ENCODE peak calls at places on chromosomes 7 and 10, in eight cellular contexts. One of them, this sample, is unnamed.

GRCh38 chr10:17961551-17962422 is 10.1 kb downstream of the SLC39A12 start:
- DNase-seq in transverse colon: no peak
- DNase-seq in suprapubic skin: no peak
- DNase-seq in tibial nerve: no peak
- DNase-seq in stomach: no peak
- DNase-seq in HepG2: no peak
- DNase-seq in esophagus muscularis mucosa: no peak
- DNase-seq in A549: no peak
- DNase-seq in this sample: no peak

GRCh38 chr7:12728192-12728538 is 40.7 kb downstream of the ARL4A start:
- DNase-seq in transverse colon: no peak
- DNase-seq in suprapubic skin: no peak
- DNase-seq in tibial nerve: no peak
- DNase-seq in stomach: no peak
- DNase-seq in HepG2: no peak
- DNase-seq in esophagus muscularis mucosa: no peak
- DNase-seq in A549: no peak
- DNase-seq in this sample: no peak

GRCh38 chr7:131786204-131786603 is 229.8 kb upstream of the PODXL start:
- DNase-seq in transverse colon: no peak
- DNase-seq in suprapubic skin: no peak
- DNase-seq in tibial nerve: no peak
- DNase-seq in stomach: no peak
- DNase-seq in HepG2: no peak
- DNase-seq in esophagus muscularis mucosa: no peak
- DNase-seq in A549: no peak
- DNase-seq in this sample: no peak

GRCh38 chr10:16717617-16718395 is 99.4 kb downstream of the RSU1 start:
- DNase-seq in transverse colon: no peak
- DNase-seq in suprapubic skin: no peak
- DNase-seq in tibial nerve: no peak
- DNase-seq in stomach: no peak
- DNase-seq in HepG2: no peak
- DNase-seq in esophagus muscularis mucosa: no peak
- DNase-seq in A549: no peak
- DNase-seq in this sample: no peak

GRCh38 chr7:156461881-156462665 is 178.5 kb upstream of the RNF32 start:
- DNase-seq in transverse colon: peak
- DNase-seq in suprapubic skin: no peak
- DNase-seq in tibial nerve: no peak
- DNase-seq in stomach: peak
- DNase-seq in HepG2: no peak
- DNase-seq in esophagus muscularis mucosa: no peak
- DNase-seq in A549: no peak
- DNase-seq in this sample: no peak

GRCh38 chr7:26508917-26509316 is 217.3 kb downstream of the SNX10 start:
- DNase-seq in transverse colon: no peak
- DNase-seq in suprapubic skin: no peak
- DNase-seq in tibial nerve: no peak
- DNase-seq in stomach: no peak
- DNase-seq in HepG2: no peak
- DNase-seq in esophagus muscularis mucosa: no peak
- DNase-seq in A549: no peak
- DNase-seq in this sample: no peak

GRCh38 chr10:100827819-100828743 is 82.7 kb downstream of the PAX2 start:
- DNase-seq in transverse colon: peak
- DNase-seq in suprapubic skin: no peak
- DNase-seq in tibial nerve: no peak
- DNase-seq in stomach: peak
- DNase-seq in HepG2: no peak
- DNase-seq in esophagus muscularis mucosa: no peak
- DNase-seq in A549: peak
- DNase-seq in this sample: peak

GRCh38 chr7:40640566-40640965 is 505.8 kb downstream of the SUGCT start:
- DNase-seq in transverse colon: no peak
- DNase-seq in suprapubic skin: no peak
- DNase-seq in tibial nerve: no peak
- DNase-seq in stomach: no peak
- DNase-seq in HepG2: no peak
- DNase-seq in esophagus muscularis mucosa: no peak
- DNase-seq in A549: no peak
- DNase-seq in this sample: no peak

GRCh38 chr10:68604441-68604840 is 44.3 kb downstream of the TET1 start:
- DNase-seq in transverse colon: no peak
- DNase-seq in suprapubic skin: no peak
- DNase-seq in tibial nerve: no peak
- DNase-seq in stomach: no peak
- DNase-seq in HepG2: no peak
- DNase-seq in esophagus muscularis mucosa: no peak
- DNase-seq in A549: no peak
- DNase-seq in this sample: no peak

GRCh38 chr10:62640386-62640785 is 164.1 kb upstream of the ADO start:
- DNase-seq in transverse colon: no peak
- DNase-seq in suprapubic skin: no peak
- DNase-seq in tibial nerve: no peak
- DNase-seq in stomach: no peak
- DNase-seq in HepG2: no peak
- DNase-seq in esophagus muscularis mucosa: no peak
- DNase-seq in A549: no peak
- DNase-seq in this sample: no peak

GRCh38 chr7:44050915-44051560 is 6.5 kb downstream of the DBNL start:
- DNase-seq in transverse colon: no peak
- DNase-seq in suprapubic skin: no peak
- DNase-seq in tibial nerve: no peak
- DNase-seq in stomach: peak
- DNase-seq in HepG2: no peak
- DNase-seq in esophagus muscularis mucosa: no peak
- DNase-seq in A549: no peak
- DNase-seq in this sample: no peak

GRCh38 chr7:12729112-12729511 is 41.7 kb downstream of the ARL4A start:
- DNase-seq in transverse colon: peak
- DNase-seq in suprapubic skin: peak
- DNase-seq in tibial nerve: peak
- DNase-seq in stomach: peak
- DNase-seq in HepG2: peak
- DNase-seq in esophagus muscularis mucosa: no peak
- DNase-seq in A549: no peak
- DNase-seq in this sample: peak

GRCh38 chr10:47134166-47134565 is 165.8 kb upstream of the GDF10 start:
- DNase-seq in transverse colon: no peak
- DNase-seq in suprapubic skin: no peak
- DNase-seq in tibial nerve: no peak
- DNase-seq in stomach: no peak
- DNase-seq in HepG2: no peak
- DNase-seq in esophagus muscularis mucosa: peak
- DNase-seq in A549: no peak
- DNase-seq in this sample: no peak

GRCh38 chr10:47140752-47141348 is 159.1 kb upstream of the GDF10 start:
- DNase-seq in transverse colon: no peak
- DNase-seq in suprapubic skin: no peak
- DNase-seq in tibial nerve: no peak
- DNase-seq in stomach: no peak
- DNase-seq in HepG2: no peak
- DNase-seq in esophagus muscularis mucosa: peak
- DNase-seq in A549: no peak
- DNase-seq in this sample: no peak

GRCh38 chr10:47139121-47139520 is 160.9 kb upstream of the GDF10 start:
- DNase-seq in transverse colon: no peak
- DNase-seq in suprapubic skin: no peak
- DNase-seq in tibial nerve: no peak
- DNase-seq in stomach: no peak
- DNase-seq in HepG2: no peak
- DNase-seq in esophagus muscularis mucosa: no peak
- DNase-seq in A549: no peak
- DNase-seq in this sample: no peak

GRCh38 chr10:47136866-47137265 is 163.1 kb upstream of the GDF10 start:
- DNase-seq in transverse colon: no peak
- DNase-seq in suprapubic skin: no peak
- DNase-seq in tibial nerve: no peak
- DNase-seq in stomach: no peak
- DNase-seq in HepG2: no peak
- DNase-seq in esophagus muscularis mucosa: peak
- DNase-seq in A549: no peak
- DNase-seq in this sample: no peak

GRCh38 chr10:47137311-47137851 is 162.6 kb upstream of the GDF10 start:
- DNase-seq in transverse colon: no peak
- DNase-seq in suprapubic skin: no peak
- DNase-seq in tibial nerve: no peak
- DNase-seq in stomach: no peak
- DNase-seq in HepG2: no peak
- DNase-seq in esophagus muscularis mucosa: peak
- DNase-seq in A549: peak
- DNase-seq in this sample: no peak
- TF ChIP-seq EP300 in transverse colon: no peak
- TF ChIP-seq EP300 in suprapubic skin: no peak
- TF ChIP-seq EP300 in tibial nerve: no peak
- TF ChIP-seq EP300 in stomach: no peak
- TF ChIP-seq EP300 in HepG2: no peak
- TF ChIP-seq EP300 in esophagus muscularis mucosa: no peak
- TF ChIP-seq EP300 in A549: peak
- TF ChIP-seq EP300 in this sample: no peak

DNA sequence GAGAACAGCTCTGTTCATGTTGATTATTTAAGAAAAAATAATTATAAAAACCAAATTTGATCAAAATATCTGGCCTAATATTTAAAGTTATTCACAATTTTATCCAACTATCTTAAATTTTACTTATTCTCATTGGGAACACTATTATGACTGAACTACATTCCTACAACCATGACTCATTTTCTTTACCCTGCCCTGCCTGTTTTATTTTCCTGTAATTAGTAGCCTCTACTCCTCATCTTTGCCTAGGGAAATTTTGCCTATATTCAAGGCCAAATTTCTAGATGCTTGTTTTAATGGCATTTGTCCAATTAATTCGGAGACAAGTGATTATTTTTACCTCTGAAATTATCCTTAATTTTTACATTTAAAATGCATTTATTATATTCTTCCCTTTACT is 289.7 kb upstream of the TMEM229A start:
- DNase-seq in transverse colon: no peak
- DNase-seq in suprapubic skin: no peak
- DNase-seq in tibial nerve: no peak
- DNase-seq in stomach: no peak
- DNase-seq in HepG2: no peak
- DNase-seq in esophagus muscularis mucosa: no peak
- DNase-seq in A549: no peak
- DNase-seq in this sample: no peak
- TF ChIP-seq EP300 in transverse colon: no peak
- TF ChIP-seq EP300 in suprapubic skin: no peak
- TF ChIP-seq EP300 in tibial nerve: no peak
- TF ChIP-seq EP300 in stomach: no peak
- TF ChIP-seq EP300 in HepG2: no peak
- TF ChIP-seq EP300 in esophagus muscularis mucosa: no peak
- TF ChIP-seq EP300 in A549: no peak
- TF ChIP-seq EP300 in this sample: no peak

DNA sequence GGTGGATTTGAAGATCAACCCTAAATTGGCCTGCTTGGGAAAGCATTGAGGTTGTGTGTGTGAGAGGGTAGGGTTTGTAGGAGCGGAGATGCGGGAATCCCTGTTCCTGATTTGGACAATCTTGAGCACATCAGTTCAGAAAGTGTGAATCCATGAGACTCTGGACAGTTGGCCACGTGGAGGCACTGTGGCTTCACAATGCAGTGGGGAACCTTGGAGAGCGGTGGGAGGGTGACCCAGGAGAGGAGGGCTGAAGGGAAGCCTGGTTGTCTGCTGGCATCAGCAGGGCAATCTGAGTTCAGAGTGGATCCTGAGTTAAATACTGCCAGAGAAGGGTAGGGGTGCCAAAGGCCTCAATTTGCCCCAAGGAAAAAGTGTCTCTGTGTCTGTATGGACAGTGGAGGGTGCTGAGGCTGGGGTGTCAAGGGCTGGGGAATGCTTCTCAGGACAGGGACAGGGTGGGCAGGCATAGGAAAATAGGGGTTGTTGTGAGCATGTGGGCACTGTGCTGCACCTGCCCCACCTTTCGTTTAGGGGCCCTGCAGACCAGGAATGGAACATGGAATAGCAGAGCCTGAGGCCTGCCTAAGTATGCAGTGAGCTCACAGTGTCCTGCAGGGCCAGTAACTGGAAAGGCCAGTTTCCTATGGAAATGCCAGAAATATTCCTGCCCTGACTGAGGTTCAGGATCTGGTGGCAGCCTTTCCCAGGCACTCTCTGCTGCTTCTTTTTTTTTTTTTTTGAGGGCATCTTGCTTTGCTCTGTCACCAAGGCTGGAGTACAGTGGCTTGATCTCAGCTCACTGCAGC is 162.9 kb upstream of the PRSS58 start:
- DNase-seq in transverse colon: peak
- DNase-seq in suprapubic skin: no peak
- DNase-seq in tibial nerve: no peak
- DNase-seq in stomach: no peak
- DNase-seq in HepG2: peak
- DNase-seq in esophagus muscularis mucosa: peak
- DNase-seq in A549: peak
- DNase-seq in this sample: no peak
- TF ChIP-seq EP300 in transverse colon: no peak
- TF ChIP-seq EP300 in suprapubic skin: no peak
- TF ChIP-seq EP300 in tibial nerve: no peak
- TF ChIP-seq EP300 in stomach: no peak
- TF ChIP-seq EP300 in HepG2: no peak
- TF ChIP-seq EP300 in esophagus muscularis mucosa: no peak
- TF ChIP-seq EP300 in A549: no peak
- TF ChIP-seq EP300 in this sample: no peak

GRCh38 chr7:118059209-118059608 is 124.8 kb upstream of the LSM8 start:
- DNase-seq in transverse colon: no peak
- DNase-seq in suprapubic skin: no peak
- DNase-seq in tibial nerve: no peak
- DNase-seq in stomach: no peak
- DNase-seq in HepG2: no peak
- DNase-seq in esophagus muscularis mucosa: no peak
- DNase-seq in A549: no peak
- DNase-seq in this sample: no peak

GRCh38 chr7:118060692-118061091 is 123.3 kb upstream of the LSM8 start:
- DNase-seq in transverse colon: no peak
- DNase-seq in suprapubic skin: no peak
- DNase-seq in tibial nerve: no peak
- DNase-seq in stomach: no peak
- DNase-seq in HepG2: no peak
- DNase-seq in esophagus muscularis mucosa: no peak
- DNase-seq in A549: no peak
- DNase-seq in this sample: no peak

GRCh38 chr7:118053353-118053752 is 130.6 kb upstream of the LSM8 start:
- DNase-seq in transverse colon: no peak
- DNase-seq in suprapubic skin: no peak
- DNase-seq in tibial nerve: no peak
- DNase-seq in stomach: no peak
- DNase-seq in HepG2: no peak
- DNase-seq in esophagus muscularis mucosa: no peak
- DNase-seq in A549: no peak
- DNase-seq in this sample: no peak

GRCh38 chr7:118054529-118054928 is 129.4 kb upstream of the LSM8 start:
- DNase-seq in transverse colon: no peak
- DNase-seq in suprapubic skin: no peak
- DNase-seq in tibial nerve: no peak
- DNase-seq in stomach: no peak
- DNase-seq in HepG2: no peak
- DNase-seq in esophagus muscularis mucosa: no peak
- DNase-seq in A549: no peak
- DNase-seq in this sample: no peak

DNA sequence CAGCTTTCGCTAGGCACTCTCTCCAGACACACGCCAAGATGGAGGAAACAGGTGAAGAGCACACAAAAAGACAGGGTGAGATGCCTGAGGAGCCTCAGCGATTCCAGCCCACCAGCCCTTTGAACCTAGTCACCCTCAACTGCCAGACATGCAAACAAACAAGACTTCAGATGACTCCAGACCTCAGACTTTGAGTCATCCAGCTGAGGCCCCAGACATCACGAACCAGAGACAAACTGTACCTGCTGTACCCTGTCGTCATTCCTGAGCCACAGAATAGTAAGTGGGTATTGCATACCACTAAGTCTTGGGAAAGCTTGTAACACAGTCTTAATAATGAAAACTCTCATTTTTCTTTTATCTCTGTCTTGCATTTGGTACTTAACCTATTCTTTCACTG is 126.6 kb upstream of the LSM8 start:
- DNase-seq in transverse colon: no peak
- DNase-seq in suprapubic skin: no peak
- DNase-seq in tibial nerve: no peak
- DNase-seq in stomach: no peak
- DNase-seq in HepG2: no peak
- DNase-seq in esophagus muscularis mucosa: no peak
- DNase-seq in A549: peak
- DNase-seq in this sample: no peak
- TF ChIP-seq EP300 in transverse colon: no peak
- TF ChIP-seq EP300 in suprapubic skin: no peak
- TF ChIP-seq EP300 in tibial nerve: no peak
- TF ChIP-seq EP300 in stomach: no peak
- TF ChIP-seq EP300 in HepG2: no peak
- TF ChIP-seq EP300 in esophagus muscularis mucosa: no peak
- TF ChIP-seq EP300 in A549: no peak
- TF ChIP-seq EP300 in this sample: no peak

This sample was measured in sigmoid colon.